ENCODE peak calls at places on chromosome 22, in four cellular contexts. V is ACHN; C is stimulated activated naive CD8-positive, alpha-beta T cell treated with anti-CD3 and anti-CD28 coated beads, Interleukin-15, amount 100 ng/mL, for 72 hours; X is hepatic stellate cell. L is an unnamed sample.

GRCh38 chr22:46763051-46763705 is 728 bp downstream of the TBC1D22A start:
- DNase-seq in X (peak), V (peak), C (no peak), L (peak)

GRCh38 chr22:45163074-45163416 is 680 bp upstream of the NUP50 start:
- DNase-seq in C (no peak), X (peak), V (peak), L (peak)

GRCh38 chr22:40426671-40427070 is 56.3 kb downstream of the SGSM3 start:
- DNase-seq in X (no peak), C (no peak), V (no peak), L (no peak)

GRCh38 chr22:20429254-20430100 is 8.1 kb downstream of the SCARF2 start:
- DNase-seq in V (no peak), X (no peak), C (peak), L (peak)

GRCh38 chr22:29306175-29306829 is at the start of gene GAS2L1:
- DNase-seq in C (peak), X (peak), V (peak), L (peak)

GRCh38 chr22:21933899-21934298 is 18.7 kb downstream of the PPM1F start:
- DNase-seq in X (no peak), C (no peak), V (no peak), L (no peak)

GRCh38 chr22:40196628-40197027 is 18.9 kb downstream of the TNRC6B start:
- DNase-seq in V (peak), C (peak), X (peak), L (no peak)

GRCh38 chr22:43835736-43836135 is 23.6 kb upstream of the EFCAB6 start:
- DNase-seq in C (no peak), X (no peak), V (no peak), L (no peak)

GRCh38 chr22:45932066-45932465 is 44.9 kb downstream of the WNT7B start:
- DNase-seq in V (no peak), C (no peak), X (peak), L (no peak)

GRCh38 chr22:19448076-19448607 is 631 bp upstream of the C22orf39 start:
- DNase-seq in X (peak), V (peak), C (no peak), L (peak)

GRCh38 chr22:35570686-35571194 is 30.1 kb downstream of the RASD2 start:
- DNase-seq in V (no peak), C (no peak), X (no peak), L (no peak)

GRCh38 chr22:24430431-24431308 is 3.3 kb downstream of the ADORA2A start:
- DNase-seq in X (no peak), C (no peak), V (no peak), L (no peak)

GRCh38 chr22:39251762-39252460 is 7.1 kb upstream of the PDGFB start:
- DNase-seq in X (no peak), C (no peak), V (no peak), L (no peak)